ENCODE peak calls at places on chromosomes 1 and 21, in nine cellular contexts. X is neuronal stem cell, M is dorsolateral prefrontal cortex, N is K562, J is heart right ventricle, K is endothelial cell of umbilical vein, V is pancreas, I is HepG2, C is upper lobe of right lung. T is an unnamed sample.
A peak's percentile ranks its signal among the peaks of the same experiment; 100 is the strongest.

GRCh38 chr1:23167353-23168078 is 1.1 kb downstream of the LUZP1 start:
- DNase-seq in X (peak; percentile 77), M (peak; percentile 33), N (peak; percentile 77), J (peak; percentile 37), K (peak; percentile 48), V (peak; percentile 55), I (peak; percentile 50), C (peak; percentile 77), T (peak; percentile 76)

GRCh38 chr1:113138778-113139177 is 65.8 kb downstream of the LRIG2 start:
- DNase-seq in X (no peak), M (no peak), N (no peak), J (no peak), K (no peak), V (no peak), I (no peak), C (no peak), T (no peak)

GRCh38 chr1:85665932-85666331 is 42.3 kb downstream of the ZNHIT6 start:
- DNase-seq in X (no peak), M (no peak), N (no peak), J (no peak), K (no peak), V (no peak), I (no peak), C (no peak), T (no peak)

GRCh38 chr1:231899046-231899445 is 272.5 kb downstream of the DISC1 start:
- DNase-seq in X (no peak), M (no peak), N (no peak), J (no peak), K (no peak), V (no peak), I (no peak), C (no peak), T (no peak)

GRCh38 chr21:26007911-26008579 is 162.5 kb downstream of the APP start:
- DNase-seq in X (no peak), M (no peak), N (no peak), J (no peak), K (no peak), V (no peak), I (no peak), C (no peak), T (no peak)

GRCh38 chr1:59455206-59455605 is 158.3 kb downstream of the FGGY start:
- DNase-seq in X (no peak), M (no peak), N (no peak), J (no peak), K (peak; percentile 28), V (no peak), I (no peak), C (no peak), T (no peak)

GRCh38 chr1:25561426-25562100 is 18.2 kb downstream of the LDLRAP1 start:
- DNase-seq in X (no peak), M (no peak), N (no peak), J (no peak), K (peak; percentile 34), V (no peak), I (no peak), C (no peak), T (no peak)

GRCh38 chr1:16981269-16981849 is 939 bp upstream of the MFAP2 start:
- DNase-seq in X (no peak), M (no peak), N (no peak), J (no peak), K (no peak), V (no peak), I (no peak), C (no peak), T (no peak)

GRCh38 chr1:12809933-12810332 is 18.7 kb downstream of the PRAMEF1 start:
- DNase-seq in X (no peak), M (no peak), N (no peak), J (no peak), K (no peak), V (no peak), I (no peak), C (no peak), T (no peak)

GRCh38 chr1:21639594-21640041 is 29.5 kb downstream of the RAP1GAP start:
- DNase-seq in X (no peak), M (peak; percentile 67), N (peak; percentile 61), J (no peak), K (no peak), V (peak; percentile 71), I (no peak), C (no peak), T (no peak)

GRCh38 chr1:95217371-95217770 is 16.6 kb upstream of the RWDD3 start:
- DNase-seq in X (no peak), M (no peak), N (no peak), J (no peak), K (no peak), V (no peak), I (no peak), C (no peak), T (no peak)

GRCh38 chr1:161954466-161954865 is 69.2 kb downstream of the OLFML2B start:
- DNase-seq in X (no peak), M (no peak), N (no peak), J (no peak), K (no peak), V (no peak), I (no peak), C (no peak), T (no peak)

GRCh38 chr1:168096296-168097165 is 40.2 kb downstream of the GPR161 start:
- DNase-seq in X (no peak), M (no peak), N (no peak), J (no peak), K (no peak), V (no peak), I (no peak), C (no peak), T (peak; percentile 66)

DNA sequence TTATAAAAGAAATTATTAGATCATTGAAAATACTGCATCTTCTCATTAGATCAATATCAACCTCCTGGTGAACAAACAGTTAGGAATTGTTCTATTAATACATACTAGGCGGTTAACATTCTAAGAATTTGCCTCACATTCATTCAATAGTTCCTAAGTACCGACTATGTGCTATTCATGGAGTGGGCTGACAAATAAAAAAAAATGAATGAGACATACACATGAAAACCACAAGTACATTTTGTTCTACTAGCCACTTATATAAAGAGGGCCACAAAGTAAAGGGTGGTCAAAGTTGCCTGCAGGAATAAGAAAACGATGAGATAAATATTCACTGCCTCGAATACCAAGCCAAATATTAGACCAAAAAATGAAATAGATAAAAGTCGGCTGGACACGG is 294.4 kb downstream of the SDCCAG8 start:
- DNase-seq in X (no peak), M (no peak), N (no peak), J (no peak), K (no peak), V (no peak), I (no peak), C (no peak), T (no peak)
- H3K27ac ChIP-seq in X (no peak overlapping the region), M (no peak overlapping the region), N (no peak overlapping the region), J (no peak overlapping the region), K (no peak overlapping the region), V (no peak overlapping the region), I (no peak overlapping the region), C (no peak overlapping the region), T (no peak overlapping the region)

DNA sequence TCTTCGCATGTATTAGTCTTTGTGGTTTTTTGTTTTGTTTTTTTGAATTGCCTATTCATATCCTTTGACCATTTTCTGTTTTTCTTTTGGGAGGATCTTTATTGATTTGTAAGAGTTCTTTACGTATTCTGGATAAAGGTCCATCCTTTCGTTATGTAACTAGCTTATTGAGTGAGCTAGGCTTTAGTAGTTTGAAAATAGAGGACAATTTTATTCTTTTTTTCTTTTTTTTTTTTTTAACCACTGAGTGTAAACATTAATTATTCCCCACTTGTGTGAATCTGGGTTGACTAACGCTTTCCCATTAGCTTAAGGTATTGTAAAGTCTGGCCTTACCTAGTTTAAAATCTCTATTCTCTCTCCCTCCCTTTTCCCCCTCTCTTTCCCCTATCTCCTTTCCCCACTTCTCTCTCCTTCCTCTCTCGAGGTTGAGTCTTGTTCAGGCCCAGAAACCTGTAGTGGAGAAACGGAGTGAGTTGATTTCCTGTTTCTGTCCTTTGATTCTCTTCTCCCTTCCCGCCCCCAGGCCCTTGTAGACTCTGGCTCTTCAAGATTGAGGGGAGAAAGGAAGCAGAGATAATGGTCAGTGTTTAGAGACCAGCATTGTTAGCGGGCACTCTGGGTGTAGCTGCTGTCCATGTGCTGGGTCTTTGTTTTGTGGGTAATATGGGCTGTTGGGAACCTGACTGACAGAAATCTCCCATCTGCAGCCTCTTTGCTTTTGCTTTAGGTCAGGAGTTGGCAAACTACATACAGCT is 1.5 kb downstream of the MORC3 start:
- DNase-seq in X (peak; percentile 9), M (no peak), N (peak; percentile 69), J (peak; percentile 10), K (peak; percentile 78), V (no peak), I (no peak), C (no peak), T (no peak)
- H3K4me3 ChIP-seq in X (peak overlapping the region; percentile 84), M (peak overlapping the region; percentile 81), N (peak overlapping the region; percentile 95), J (peak overlapping the region; percentile 71), K (peak overlapping the region; percentile 77), V (peak overlapping the region; percentile 81), I (peak overlapping the region; percentile 82), C (peak overlapping the region; percentile 88), T (peak overlapping the region; percentile 95)

GRCh38 chr1:88646852-88647645 is 37.0 kb upstream of the PKN2 start:
- DNase-seq in X (no peak), M (no peak), N (no peak), J (no peak), K (no peak), V (no peak), I (peak; percentile 43), C (no peak), T (no peak)
- H3K27ac ChIP-seq in X (no peak overlapping the region), M (no peak overlapping the region), N (no peak overlapping the region), J (no peak overlapping the region), K (no peak overlapping the region), V (no peak overlapping the region), I (no peak overlapping the region), C (no peak overlapping the region), T (no peak overlapping the region)

GRCh38 chr1:156765664-156766063 is 1.7 kb upstream of the PRCC start:
- DNase-seq in X (no peak), M (no peak), N (no peak), J (no peak), K (no peak), V (no peak), I (no peak), C (no peak), T (no peak)
- H3K4me3 ChIP-seq in X (peak overlapping the region; percentile 83), M (peak overlapping the region; percentile 91), N (peak overlapping the region; percentile 46), J (peak overlapping the region; percentile 95), K (no peak overlapping the region), V (peak overlapping the region; percentile 60), I (peak overlapping the region; percentile 71), C (peak overlapping the region; percentile 88), T (no peak overlapping the region)